ENCODE peak calls at places on chromosomes 5 and 9, in ten cellular contexts. E is SW 1271, S is mucosa of gallbladder, C is NCI-H774, R is hypothalamus, O is nucleus accumbens, F is AG09319, V is EH, P is body of pancreas, U is AG08395. B is an unnamed sample.

GRCh38 chr9:130089141-130089540 is 35.4 kb downstream of the GPR107 start:
- DNase-seq in P (no peak), O (no peak), C (no peak), V (no peak), U (no peak), F (no peak), S (no peak), E (no peak), R (no peak), B (no peak)

GRCh38 chr5:82073179-82073578 is 101.4 kb downstream of the ATG10 start:
- DNase-seq in E (no peak), C (no peak), S (no peak), O (no peak), V (no peak), P (no peak), R (no peak), U (no peak), F (no peak), B (no peak)

GRCh38 chr9:104906441-104907277 is 21.3 kb downstream of the ABCA1 start:
- DNase-seq in S (no peak), P (peak), C (no peak), F (no peak), E (no peak), U (peak), O (no peak), V (peak), R (no peak), B (no peak)

GRCh38 chr5:132656774-132657355 is 1.1 kb upstream of the IL13 start:
- DNase-seq in S (no peak), C (no peak), E (no peak), O (no peak), F (no peak), V (no peak), R (no peak), P (no peak), U (no peak), B (no peak)

GRCh38 chr5:129670944-129671343 is 77.0 kb upstream of the MINAR2 start:
- DNase-seq in S (no peak), U (no peak), E (peak), F (no peak), P (no peak), V (peak), O (no peak), C (no peak), R (no peak), B (peak)

GRCh38 chr9:135797507-135798302 is 95.7 kb downstream of the KCNT1 start:
- DNase-seq in F (peak), O (no peak), R (no peak), P (peak), E (peak), S (no peak), C (peak), V (peak), U (peak), B (peak)

GRCh38 chr9:107750741-107751521 is 261.4 kb upstream of the KLF4 start:
- DNase-seq in P (peak), V (peak), R (peak), U (peak), O (peak), F (peak), C (no peak), E (peak), S (peak), B (peak)

GRCh38 chr5:127839496-127840197 is 136.5 kb downstream of the CCDC192 start:
- DNase-seq in R (no peak), C (no peak), F (no peak), P (no peak), E (no peak), O (no peak), S (no peak), V (no peak), U (no peak), B (no peak)

GRCh38 chr5:7762267-7762666 is 88.7 kb downstream of the CFAP90 start:
- DNase-seq in C (no peak), V (no peak), P (no peak), S (no peak), R (no peak), E (no peak), F (no peak), U (no peak), O (no peak), B (no peak)

GRCh38 chr9:33466565-33467495 is 6.9 kb downstream of the NOL6 start:
- DNase-seq in O (no peak), E (no peak), U (peak), F (no peak), V (peak), C (no peak), S (peak), P (peak), R (no peak), B (no peak)

GRCh38 chr9:104658496-104659195 is 35.7 kb upstream of the OR13D1 start:
- DNase-seq in E (no peak), O (no peak), C (no peak), R (no peak), F (no peak), P (no peak), U (no peak), S (no peak), V (no peak), B (no peak)

GRCh38 chr5:73693573-73694061 is 67.6 kb downstream of the ARHGEF28 start:
- DNase-seq in O (no peak), F (no peak), R (no peak), U (peak), E (no peak), S (peak), C (no peak), V (peak), P (peak), B (no peak)

GRCh38 chr9:131856105-131856504 is 116.2 kb upstream of the RAPGEF1 start:
- DNase-seq in C (no peak), V (no peak), P (no peak), O (no peak), R (no peak), S (no peak), U (no peak), F (no peak), E (no peak), B (no peak)

GRCh38 chr5:179151521-179152118 is 91.4 kb downstream of the ZNF354C start:
- DNase-seq in F (no peak), E (no peak), V (no peak), O (no peak), U (no peak), P (no peak), C (no peak), S (no peak), R (no peak), B (no peak)

GRCh38 chr5:57069115-57069835 is 104.6 kb upstream of the GPBP1 start:
- DNase-seq in F (no peak), P (no peak), R (no peak), E (no peak), S (no peak), V (no peak), C (no peak), O (no peak), U (no peak), B (no peak)

GRCh38 chr9:115986508-115986907 is 167.1 kb upstream of the PAPPA start:
- DNase-seq in C (no peak), V (no peak), E (no peak), F (no peak), U (no peak), O (no peak), R (no peak), S (no peak), P (no peak), B (no peak)

GRCh38 chr5:68345166-68345565 is 129.6 kb downstream of the PIK3R1 start:
- DNase-seq in P (no peak), O (no peak), E (no peak), U (no peak), V (peak), S (no peak), R (no peak), C (no peak), F (no peak), B (no peak)

GRCh38 chr5:87876616-87877015 is 392.0 kb downstream of the TMEM161B start:
- DNase-seq in F (no peak), V (no peak), E (no peak), P (no peak), U (no peak), C (no peak), R (no peak), O (no peak), S (no peak), B (no peak)

GRCh38 chr5:152329191-152329590 is 75.9 kb downstream of the NMUR2 start:
- DNase-seq in P (no peak), R (no peak), O (no peak), S (no peak), C (peak), U (no peak), F (no peak), E (no peak), V (no peak), B (no peak)

GRCh38 chr9:136206602-136207333 is 1.8 kb upstream of the LHX3 start:
- DNase-seq in V (no peak), S (no peak), P (no peak), C (no peak), F (no peak), U (no peak), E (no peak), R (no peak), O (no peak), B (no peak)

GRCh38 chr5:178212241-178213002 is 8.1 kb downstream of the HNRNPAB start:
- DNase-seq in O (no peak), R (no peak), C (no peak), V (no peak), S (no peak), U (no peak), E (no peak), F (no peak), P (no peak), B (no peak)

GRCh38 chr5:123091258-123091987 is 2.4 kb downstream of the PRDM6 start:
- DNase-seq in U (no peak), V (no peak), R (no peak), O (no peak), C (no peak), P (no peak), S (no peak), F (no peak), E (no peak), B (no peak)